ENCODE peak calls at places on chromosomes 4 and X, in eight cellular contexts. E, A, G, N, T, I, W and C are unnamed samples.

GRCh38 chrX:12867746-12868145 is 874 bp downstream of the TLR7 start:
- DNase-seq in T (no peak), E (no peak), G (no peak), A (no peak), I (no peak), W (no peak), N (no peak), C (no peak)

GRCh38 chrX:84219551-84219950 is 31.6 kb upstream of the RPS6KA6 start:
- DNase-seq in I (no peak), A (no peak), N (no peak), E (no peak), G (no peak), T (no peak), W (no peak), C (no peak)

GRCh38 chrX:2928583-2929434 is at the start of gene ARSD:
- DNase-seq in N (peak; percentile 95), W (peak; percentile 88), T (peak; percentile 96), I (peak; percentile 34), E (peak; percentile 96), A (peak; percentile 6), G (peak; percentile 97), C (peak; percentile 47)

GRCh38 chr4:103074598-103075434 is 1.7 kb downstream of the SLC9B2 start:
- DNase-seq in A (no peak), N (no peak), W (peak; percentile 61), T (no peak), I (no peak), E (no peak), G (no peak), C (no peak)

GRCh38 chr4:138053601-138054322 is 188.4 kb downstream of the SLC7A11 start:
- DNase-seq in G (no peak), E (no peak), A (no peak), W (peak; percentile 81), I (no peak), N (peak; percentile 87), T (no peak), C (no peak)

GRCh38 chr4:147933316-147933715 is 201.4 kb downstream of the ARHGAP10 start:
- DNase-seq in G (no peak), T (no peak), I (no peak), E (no peak), A (no peak), N (no peak), W (no peak), C (no peak)

GRCh38 chr4:142818009-142818408 is 28.1 kb downstream of the INPP4B start:
- DNase-seq in W (peak; percentile 29), T (no peak), I (no peak), E (no peak), A (no peak), G (no peak), N (peak; percentile 77), C (no peak)

GRCh38 chr4:384311-385010 is 46.8 kb downstream of the ZNF141 start:
- DNase-seq in G (no peak), W (no peak), T (no peak), E (no peak), N (no peak), A (no peak), I (no peak), C (no peak)

GRCh38 chrX:153245288-153245731 is 66.2 kb downstream of the MAGEA1 start:
- DNase-seq in G (no peak), T (no peak), N (no peak), I (no peak), W (no peak), A (no peak), E (no peak), C (no peak)

GRCh38 chrX:71256051-71256450 is 2.1 kb upstream of the ZMYM3 start:
- DNase-seq in T (no peak), I (no peak), W (no peak), N (peak; percentile 27), E (no peak), A (no peak), G (no peak), C (no peak)

GRCh38 chr4:119592708-119593298 is 35.8 kb downstream of the PDE5A start:
- DNase-seq in E (no peak), T (no peak), W (no peak), G (no peak), I (no peak), A (no peak), N (peak; percentile 23), C (no peak)

GRCh38 chr4:56821394-56822263 is at the start of gene SPINK2:
- DNase-seq in E (peak; percentile 64), I (peak; percentile 54), T (peak; percentile 23), N (no peak), W (peak; percentile 67), G (peak; percentile 35), A (peak; percentile 75), C (no peak)

GRCh38 chr4:48340276-48340904 is 939 bp upstream of the SLAIN2 start:
- DNase-seq in T (no peak), N (peak; percentile 75), I (no peak), E (peak; percentile 56), A (no peak), G (no peak), W (peak; percentile 57), C (no peak)

GRCh38 chr4:53376900-53377299 is 541 bp upstream of the FIP1L1 start:
- DNase-seq in W (no peak), N (peak; percentile 3), T (no peak), E (no peak), G (no peak), A (no peak), I (no peak), C (no peak)

GRCh38 chr4:71184195-71184781 is 154.5 kb upstream of the SLC4A4 start:
- DNase-seq in A (no peak), T (peak; percentile 40), I (peak; percentile 7), W (peak; percentile 80), G (no peak), E (peak; percentile 73), N (peak; percentile 70), C (peak; percentile 5)

GRCh38 chrX:9662148-9662547 is 103.5 kb downstream of the GPR143 start:
- DNase-seq in W (peak; percentile 87), N (peak; percentile 30), A (no peak), E (no peak), G (no peak), I (no peak), T (no peak), C (no peak)

GRCh38 chr4:133148690-133149363 is at the start of gene PCDH10:
- DNase-seq in A (no peak), G (peak; percentile 82), N (peak; percentile 97), W (peak; percentile 85), E (peak; percentile 73), T (peak; percentile 86), I (no peak), C (peak; percentile 99)

GRCh38 chrX:31652651-31653050 is 580.8 kb upstream of the FTHL17 start:
- DNase-seq in A (no peak), W (no peak), G (no peak), I (no peak), T (no peak), E (no peak), N (no peak), C (no peak)

GRCh38 chrX:49230500-49231232 is 2.5 kb downstream of the CACNA1F start:
- DNase-seq in A (peak; percentile 33), I (peak; percentile 28), T (peak; percentile 82), E (peak; percentile 88), W (no peak), G (peak; percentile 60), N (no peak), C (peak; percentile 3)

GRCh38 chr4:104815593-104816156 is 321.0 kb upstream of the CXXC4 start:
- DNase-seq in E (no peak), W (peak; percentile 66), T (no peak), I (no peak), A (no peak), N (no peak), G (no peak), C (no peak)

GRCh38 chr4:184815046-184815877 is 10.5 kb downstream of the ACSL1 start:
- DNase-seq in I (no peak), T (peak; percentile 91), W (peak; percentile 72), N (peak; percentile 87), E (peak; percentile 89), A (peak; percentile 16), G (peak; percentile 86), C (peak; percentile 31)

GRCh38 chrX:39012561-39013209 is 211.4 kb downstream of the MID1IP1 start:
- DNase-seq in N (peak; percentile 12), I (no peak), G (no peak), A (no peak), E (no peak), T (no peak), W (peak; percentile 27), C (no peak)

GRCh38 chrX:118231464-118231863 is 114.4 kb upstream of the WDR44 start:
- DNase-seq in W (no peak), E (no peak), N (peak; percentile 40), T (no peak), I (no peak), G (no peak), A (no peak), C (no peak)

GRCh38 chrX:118228041-118228440 is 111.4 kb upstream of the KLHL13 start:
- DNase-seq in I (no peak), N (no peak), T (no peak), A (no peak), G (no peak), E (no peak), W (no peak), C (no peak)

GRCh38 chrX:118226060-118226428 is 109.4 kb upstream of the KLHL13 start:
- DNase-seq in N (peak; percentile 16), I (no peak), E (no peak), G (no peak), T (no peak), A (no peak), W (peak; percentile 45), C (no peak)

DNA sequence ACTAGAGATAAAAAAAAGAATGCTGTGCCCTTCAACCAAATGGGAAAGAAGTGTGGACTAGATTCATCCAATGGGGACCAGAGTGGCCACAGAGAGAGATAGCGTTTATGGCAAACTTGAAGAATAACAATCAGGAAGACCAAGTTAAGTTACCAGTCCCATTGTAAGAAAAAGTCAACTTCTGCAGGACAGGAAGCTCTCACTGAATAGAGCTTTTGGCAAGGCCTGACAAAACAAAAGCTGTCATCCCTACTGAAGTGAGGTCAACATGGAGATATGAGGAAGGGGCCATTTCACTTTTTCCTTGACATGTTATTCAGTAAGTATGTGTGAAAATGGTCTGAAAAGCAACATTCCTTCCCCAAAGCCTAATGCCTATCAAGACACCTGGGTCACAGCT is 111.8 kb upstream of the KLHL13 start:
- DNase-seq in I (no peak), N (no peak), E (no peak), W (no peak), A (no peak), T (no peak), G (no peak), C (no peak)
- H3K27ac ChIP-seq in I (no peak overlapping the region), N (no peak overlapping the region), E (no peak overlapping the region), W (no peak overlapping the region), A (no peak overlapping the region), T (no peak overlapping the region), G (no peak overlapping the region), C (no peak overlapping the region)

GRCh38 chr4:101174679-101175078 is 172.6 kb downstream of the PPP3CA start:
- DNase-seq in A (no peak), G (no peak), I (no peak), N (no peak), E (no peak), T (no peak), W (no peak), C (no peak)
- H3K27ac ChIP-seq in A (no peak overlapping the region), G (no peak overlapping the region), I (no peak overlapping the region), N (no peak overlapping the region), E (no peak overlapping the region), T (no peak overlapping the region), W (no peak overlapping the region), C (no peak overlapping the region)

GRCh38 chrX:80432863-80433262 is 12.6 kb downstream of the TENT5D start:
- DNase-seq in E (no peak), T (no peak), N (peak; percentile 6), I (no peak), W (no peak), G (no peak), A (no peak), C (no peak)
- H3K27ac ChIP-seq in E (no peak overlapping the region), T (no peak overlapping the region), N (no peak overlapping the region), I (no peak overlapping the region), W (no peak overlapping the region), G (no peak overlapping the region), A (no peak overlapping the region), C (no peak overlapping the region)

GRCh38 chr4:38100474-38101255 is 140.5 kb downstream of the PTTG2 start:
- DNase-seq in I (no peak), E (no peak), T (no peak), W (no peak), G (no peak), A (no peak), N (no peak), C (no peak)
- H3K27ac ChIP-seq in I (no peak overlapping the region), E (no peak overlapping the region), T (no peak overlapping the region), W (no peak overlapping the region), G (no peak overlapping the region), A (no peak overlapping the region), N (no peak overlapping the region), C (no peak overlapping the region)